ENCODE peak calls at places on chromosomes 12 and 14, in six cellular contexts. P is tibial artery; C is mucosa of descending colon; G is SW 1271; U is activated T-helper 1 cell treated with anti-CD3 and anti-CD28 coated beads, Interleukin-12 subunit alpha, Interleukin-12 subunit beta, Interleukin-2, Interleukin-4 antibody, amounts not matched to agents 30 ng/mL and 10 ng/mL and 1 ng/mL, durations not matched to agents 14 hours and 24 hours and 36 hours; K is effector memory CD4-positive, alpha-beta T cell. X is an unnamed sample.

GRCh38 chr12:102406033-102406584 is 74.3 kb downstream of the IGF1 start:
- DNase-seq in P (peak; percentile 47), C (peak; percentile 29), U (no peak), G (no peak), K (no peak), X (peak; percentile 75)

GRCh38 chr12:85016423-85016822 is 19.7 kb downstream of the TSPAN19 start:
- DNase-seq in P (no peak), K (no peak), G (peak; percentile 76), C (no peak), U (no peak), X (peak; percentile 7)

GRCh38 chr12:93894391-93895095 is 217.4 kb downstream of the CRADD start:
- DNase-seq in U (no peak), P (peak; percentile 82), G (no peak), K (no peak), C (peak; percentile 59), X (peak; percentile 91)

GRCh38 chr12:104494816-104495158 is 38.0 kb downstream of the CHST11 start:
- DNase-seq in P (no peak), U (no peak), K (no peak), C (no peak), G (no peak), X (no peak)

GRCh38 chr12:124233041-124233836 is 61.7 kb upstream of the RFLNA start:
- DNase-seq in C (peak; percentile 36), K (no peak), P (no peak), G (peak; percentile 93), U (no peak), X (no peak)

GRCh38 chr14:31071151-31071550 is 45.0 kb upstream of the STRN3 start:
- DNase-seq in P (no peak), U (no peak), K (no peak), C (no peak), G (no peak), X (no peak)

GRCh38 chr12:64889434-64890216 is 65.2 kb downstream of the TBC1D30 start:
- DNase-seq in U (no peak), P (no peak), C (no peak), G (no peak), K (no peak), X (no peak)

GRCh38 chr12:123578243-123578642 is 6.1 kb upstream of the TMED2 start:
- DNase-seq in G (no peak), C (no peak), K (no peak), U (no peak), P (no peak), X (no peak)

GRCh38 chr14:96502621-96503251 is 554 bp downstream of the PAPOLA start:
- DNase-seq in K (no peak), G (peak; percentile 46), U (peak; percentile 44), C (peak; percentile 62), P (peak; percentile 54), X (peak; percentile 30)